ENCODE peak calls at places on chromosomes 4 and X, in five cellular contexts. S is natural killer cell, W is IMR-90, Q is glomerular endothelial cell, A is HuH-7.5. E is an unnamed sample.

GRCh38 chrX:55787727-55788126 is 70.2 kb downstream of the RRAGB start:
- DNase-seq in S (no peak), W (no peak), Q (no peak), A (no peak), E (no peak)

GRCh38 chr4:52912608-52913007 is 50.5 kb downstream of the RASL11B start:
- DNase-seq in S (no peak), W (peak), Q (no peak), A (no peak), E (no peak)

GRCh38 chrX:141642979-141643378 is 53.5 kb downstream of the SPANXA2 start:
- DNase-seq in S (no peak), W (peak), Q (no peak), A (no peak), E (no peak)

GRCh38 chr4:48668254-48669017 is 111.6 kb downstream of the FRYL start:
- DNase-seq in S (no peak), W (no peak), Q (no peak), A (no peak), E (no peak)

GRCh38 chr4:145301386-145302080 is 121.1 kb upstream of the OTUD4 start:
- DNase-seq in S (no peak), W (no peak), Q (no peak), A (no peak), E (no peak)

GRCh38 chr4:41719417-41719816 is 29.1 kb downstream of the PHOX2B start:
- DNase-seq in S (no peak), W (peak), Q (no peak), A (no peak), E (no peak)

GRCh38 chrX:13194291-13195103 is 125.4 kb downstream of the ATXN3L start:
- DNase-seq in S (no peak), W (no peak), Q (no peak), A (no peak), E (no peak)

GRCh38 chr4:153115322-153116100 is 88.7 kb upstream of the TRIM2 start:
- DNase-seq in S (peak), W (peak), Q (peak), A (no peak), E (peak)

GRCh38 chr4:10075953-10076391 is 40.6 kb downstream of the WDR1 start:
- DNase-seq in S (no peak), W (no peak), Q (no peak), A (no peak), E (no peak)

GRCh38 chrX:65406532-65406931 is 128.1 kb downstream of the LAS1L start:
- DNase-seq in S (no peak), W (no peak), Q (no peak), A (no peak), E (no peak)

GRCh38 chr4:153676984-153677383 is 7.1 kb upstream of the TLR2 start:
- DNase-seq in S (no peak), W (peak), Q (peak), A (no peak), E (peak)

GRCh38 chr4:128565054-128565453 is 244.4 kb upstream of the JADE1 start:
- DNase-seq in S (no peak), W (no peak), Q (no peak), A (no peak), E (no peak)

GRCh38 chrX:20269848-20270556 is 3.3 kb upstream of the RPS6KA3 start:
- DNase-seq in S (no peak), W (no peak), Q (no peak), A (no peak), E (no peak)

GRCh38 chrX:40109288-40110008 is 11.7 kb upstream of the BCOR start:
- DNase-seq in S (no peak), W (peak), Q (no peak), A (no peak), E (no peak)

GRCh38 chr4:113436360-113436759 is 325.2 kb downstream of the CAMK2D start:
- DNase-seq in S (no peak), W (peak), Q (no peak), A (no peak), E (no peak)

GRCh38 chr4:103634236-103634635 is 85.5 kb downstream of the TACR3 start:
- DNase-seq in S (no peak), W (no peak), Q (no peak), A (no peak), E (no peak)

GRCh38 chrX:132092439-132093065 is 35.3 kb downstream of the FRMD7 start:
- DNase-seq in S (peak), W (peak), Q (peak), A (peak), E (peak)

GRCh38 chrX:26762253-26762652 is 546.3 kb downstream of the MAGEB5 start:
- DNase-seq in S (no peak), W (no peak), Q (no peak), A (no peak), E (no peak)

GRCh38 chr4:112817933-112818921 is 181.3 kb downstream of the LARP7 start:
- DNase-seq in S (no peak), W (peak), Q (no peak), A (peak), E (peak)

GRCh38 chrX:112704226-112704625 is 24.5 kb upstream of the LHFPL1 start:
- DNase-seq in S (no peak), W (no peak), Q (no peak), A (no peak), E (no peak)

GRCh38 chr4:81724925-81725329 is 253.2 kb upstream of the RASGEF1B start:
- DNase-seq in S (peak), W (no peak), Q (no peak), A (no peak), E (no peak)

GRCh38 chrX:26574208-26574607 is 358.2 kb downstream of the MAGEB5 start:
- DNase-seq in S (no peak), W (peak), Q (peak), A (no peak), E (no peak)

GRCh38 chrX:70479197-70479969 is 34.7 kb downstream of the DLG3 start:
- DNase-seq in S (no peak), W (peak), Q (no peak), A (no peak), E (peak)

GRCh38 chr4:93828332-93828829 is at the start of gene ATOH1:
- DNase-seq in S (no peak), W (no peak), Q (no peak), A (peak), E (no peak)

GRCh38 chr4:10098770-10099139 is 17.8 kb downstream of the WDR1 start:
- DNase-seq in S (no peak), W (peak), Q (no peak), A (no peak), E (no peak)

GRCh38 chr4:185017964-185018772 is at the start of gene HELT:
- DNase-seq in S (no peak), W (no peak), Q (no peak), A (no peak), E (no peak)

GRCh38 chr4:17494258-17494657 is 17.6 kb downstream of the QDPR start:
- DNase-seq in S (no peak), W (peak), Q (no peak), A (no peak), E (peak)

GRCh38 chrX:25869761-25870160 is 268.4 kb upstream of the MAGEB18 start:
- DNase-seq in S (no peak), W (no peak), Q (no peak), A (no peak), E (no peak)

GRCh38 chrX:57952320-57952678 is 42.0 kb upstream of the ZXDA start:
- DNase-seq in S (no peak), W (no peak), Q (no peak), A (no peak), E (no peak)

GRCh38 chr4:113781439-113782040 is 20.0 kb upstream of the CAMK2D start:
- DNase-seq in S (no peak), W (peak), Q (no peak), A (no peak), E (no peak)

GRCh38 chr4:72969957-72970356 is 99.6 kb downstream of the COX18 start:
- DNase-seq in S (no peak), W (peak), Q (no peak), A (no peak), E (no peak)

GRCh38 chr4:45347056-45347455 is 620.7 kb upstream of the GNPDA2 start:
- DNase-seq in S (no peak), W (no peak), Q (no peak), A (no peak), E (no peak)

E was measured in Panc1.